ENCODE peak calls at places on chromosomes 3 and 15, in eight cellular contexts. One of them, this sample, is unnamed.

GRCh38 chr3:128066111-128066510 is 13.9 kb downstream of the SEC61A1 start:
- DNase-seq in progenitor cell of endocrine pancreas: no peak
- DNase-seq in HT-29: no peak
- DNase-seq in NCI-H1105 treated with DMSO at 0.1 percent for 48 hours: no peak
- DNase-seq in fibroblast of lung: no peak
- DNase-seq in Daoy: no peak
- DNase-seq in stimulated activated naive CD4-positive, alpha-beta T cell: no peak
- DNase-seq in activated CD4-positive, CD25-positive, alpha-beta regulatory T cell treated with anti-CD3 and anti-CD28 coated beads, Interleukin-2, amount 50 U/mL, for 72 hours: no peak
- DNase-seq in this sample: no peak

GRCh38 chr15:90141646-90142045 is 39.4 kb upstream of the IDH2 start:
- DNase-seq in NCI-H1105 treated with DMSO at 0.1 percent for 48 hours: no peak
- DNase-seq in HT-29: no peak
- DNase-seq in Daoy: peak; percentile 69
- DNase-seq in stimulated activated naive CD4-positive, alpha-beta T cell: no peak
- DNase-seq in activated CD4-positive, CD25-positive, alpha-beta regulatory T cell treated with anti-CD3 and anti-CD28 coated beads, Interleukin-2, amount 50 U/mL, for 72 hours: no peak
- DNase-seq in fibroblast of lung: peak; percentile 35
- DNase-seq in progenitor cell of endocrine pancreas: no peak
- DNase-seq in this sample: no peak

GRCh38 chr3:46334911-46335478 is 18.9 kb upstream of the CCR2 start:
- DNase-seq in NCI-H1105 treated with DMSO at 0.1 percent for 48 hours: no peak
- DNase-seq in Daoy: no peak
- DNase-seq in activated CD4-positive, CD25-positive, alpha-beta regulatory T cell treated with anti-CD3 and anti-CD28 coated beads, Interleukin-2, amount 50 U/mL, for 72 hours: no peak
- DNase-seq in HT-29: no peak
- DNase-seq in progenitor cell of endocrine pancreas: no peak
- DNase-seq in fibroblast of lung: peak; percentile 26
- DNase-seq in stimulated activated naive CD4-positive, alpha-beta T cell: no peak
- DNase-seq in this sample: peak; percentile 36

GRCh38 chr15:78355185-78355584 is 15.0 kb downstream of the CRABP1 start:
- DNase-seq in activated CD4-positive, CD25-positive, alpha-beta regulatory T cell treated with anti-CD3 and anti-CD28 coated beads, Interleukin-2, amount 50 U/mL, for 72 hours: no peak
- DNase-seq in NCI-H1105 treated with DMSO at 0.1 percent for 48 hours: no peak
- DNase-seq in HT-29: no peak
- DNase-seq in stimulated activated naive CD4-positive, alpha-beta T cell: no peak
- DNase-seq in Daoy: no peak
- DNase-seq in progenitor cell of endocrine pancreas: no peak
- DNase-seq in fibroblast of lung: no peak
- DNase-seq in this sample: no peak

GRCh38 chr3:197501879-197502620 is 53.7 kb downstream of the BDH1 start:
- DNase-seq in HT-29: peak; percentile 91
- DNase-seq in stimulated activated naive CD4-positive, alpha-beta T cell: no peak
- DNase-seq in Daoy: peak; percentile 92
- DNase-seq in NCI-H1105 treated with DMSO at 0.1 percent for 48 hours: no peak
- DNase-seq in activated CD4-positive, CD25-positive, alpha-beta regulatory T cell treated with anti-CD3 and anti-CD28 coated beads, Interleukin-2, amount 50 U/mL, for 72 hours: no peak
- DNase-seq in progenitor cell of endocrine pancreas: no peak
- DNase-seq in fibroblast of lung: peak; percentile 49
- DNase-seq in this sample: peak; percentile 76

GRCh38 chr15:25179673-25180511 is 225.1 kb downstream of the SNRPN start:
- DNase-seq in fibroblast of lung: no peak
- DNase-seq in HT-29: no peak
- DNase-seq in activated CD4-positive, CD25-positive, alpha-beta regulatory T cell treated with anti-CD3 and anti-CD28 coated beads, Interleukin-2, amount 50 U/mL, for 72 hours: peak; percentile 3
- DNase-seq in Daoy: no peak
- DNase-seq in NCI-H1105 treated with DMSO at 0.1 percent for 48 hours: no peak
- DNase-seq in stimulated activated naive CD4-positive, alpha-beta T cell: no peak
- DNase-seq in progenitor cell of endocrine pancreas: peak; percentile 4
- DNase-seq in this sample: no peak

GRCh38 chr15:38378162-38378560 is 75.8 kb upstream of the FAM98B start:
- DNase-seq in Daoy: no peak
- DNase-seq in fibroblast of lung: peak; percentile 57
- DNase-seq in NCI-H1105 treated with DMSO at 0.1 percent for 48 hours: no peak
- DNase-seq in progenitor cell of endocrine pancreas: no peak
- DNase-seq in activated CD4-positive, CD25-positive, alpha-beta regulatory T cell treated with anti-CD3 and anti-CD28 coated beads, Interleukin-2, amount 50 U/mL, for 72 hours: no peak
- DNase-seq in HT-29: no peak
- DNase-seq in stimulated activated naive CD4-positive, alpha-beta T cell: no peak
- DNase-seq in this sample: no peak

GRCh38 chr3:102790742-102791141 is 355.9 kb downstream of the ZPLD1 start:
- DNase-seq in stimulated activated naive CD4-positive, alpha-beta T cell: no peak
- DNase-seq in HT-29: no peak
- DNase-seq in progenitor cell of endocrine pancreas: no peak
- DNase-seq in activated CD4-positive, CD25-positive, alpha-beta regulatory T cell treated with anti-CD3 and anti-CD28 coated beads, Interleukin-2, amount 50 U/mL, for 72 hours: no peak
- DNase-seq in NCI-H1105 treated with DMSO at 0.1 percent for 48 hours: no peak
- DNase-seq in fibroblast of lung: peak; percentile 67
- DNase-seq in Daoy: no peak
- DNase-seq in this sample: no peak

GRCh38 chr15:49015896-49016295 is 30.4 kb downstream of the SECISBP2L start:
- DNase-seq in stimulated activated naive CD4-positive, alpha-beta T cell: no peak
- DNase-seq in NCI-H1105 treated with DMSO at 0.1 percent for 48 hours: no peak
- DNase-seq in Daoy: no peak
- DNase-seq in fibroblast of lung: no peak
- DNase-seq in activated CD4-positive, CD25-positive, alpha-beta regulatory T cell treated with anti-CD3 and anti-CD28 coated beads, Interleukin-2, amount 50 U/mL, for 72 hours: no peak
- DNase-seq in progenitor cell of endocrine pancreas: no peak
- DNase-seq in HT-29: no peak
- DNase-seq in this sample: no peak

GRCh38 chr15:79598639-79599038 is 166.5 kb downstream of the MINAR1 start:
- DNase-seq in fibroblast of lung: no peak
- DNase-seq in Daoy: no peak
- DNase-seq in NCI-H1105 treated with DMSO at 0.1 percent for 48 hours: no peak
- DNase-seq in activated CD4-positive, CD25-positive, alpha-beta regulatory T cell treated with anti-CD3 and anti-CD28 coated beads, Interleukin-2, amount 50 U/mL, for 72 hours: no peak
- DNase-seq in progenitor cell of endocrine pancreas: no peak
- DNase-seq in stimulated activated naive CD4-positive, alpha-beta T cell: no peak
- DNase-seq in HT-29: no peak
- DNase-seq in this sample: no peak

GRCh38 chr3:161349529-161350278 is 21.6 kb downstream of the SPTSSB start:
- DNase-seq in activated CD4-positive, CD25-positive, alpha-beta regulatory T cell treated with anti-CD3 and anti-CD28 coated beads, Interleukin-2, amount 50 U/mL, for 72 hours: no peak
- DNase-seq in stimulated activated naive CD4-positive, alpha-beta T cell: peak; percentile 12
- DNase-seq in fibroblast of lung: peak; percentile 82
- DNase-seq in HT-29: peak; percentile 73
- DNase-seq in progenitor cell of endocrine pancreas: no peak
- DNase-seq in Daoy: peak; percentile 88
- DNase-seq in NCI-H1105 treated with DMSO at 0.1 percent for 48 hours: no peak
- DNase-seq in this sample: peak; percentile 76

GRCh38 chr3:95923496-95924210 is 890.7 kb upstream of the EPHA6 start:
- DNase-seq in stimulated activated naive CD4-positive, alpha-beta T cell: no peak
- DNase-seq in progenitor cell of endocrine pancreas: no peak
- DNase-seq in activated CD4-positive, CD25-positive, alpha-beta regulatory T cell treated with anti-CD3 and anti-CD28 coated beads, Interleukin-2, amount 50 U/mL, for 72 hours: no peak
- DNase-seq in Daoy: no peak
- DNase-seq in HT-29: peak; percentile 6
- DNase-seq in NCI-H1105 treated with DMSO at 0.1 percent for 48 hours: no peak
- DNase-seq in fibroblast of lung: peak; percentile 97
- DNase-seq in this sample: no peak

GRCh38 chr3:184759666-184760200 is 47.9 kb upstream of the MAGEF1 start:
- DNase-seq in activated CD4-positive, CD25-positive, alpha-beta regulatory T cell treated with anti-CD3 and anti-CD28 coated beads, Interleukin-2, amount 50 U/mL, for 72 hours: no peak
- DNase-seq in stimulated activated naive CD4-positive, alpha-beta T cell: no peak
- DNase-seq in fibroblast of lung: no peak
- DNase-seq in Daoy: no peak
- DNase-seq in progenitor cell of endocrine pancreas: no peak
- DNase-seq in NCI-H1105 treated with DMSO at 0.1 percent for 48 hours: no peak
- DNase-seq in HT-29: no peak
- DNase-seq in this sample: no peak

GRCh38 chr3:105328338-105328730 is 38.4 kb upstream of the ALCAM start:
- DNase-seq in NCI-H1105 treated with DMSO at 0.1 percent for 48 hours: no peak
- DNase-seq in progenitor cell of endocrine pancreas: no peak
- DNase-seq in Daoy: no peak
- DNase-seq in HT-29: no peak
- DNase-seq in fibroblast of lung: no peak
- DNase-seq in activated CD4-positive, CD25-positive, alpha-beta regulatory T cell treated with anti-CD3 and anti-CD28 coated beads, Interleukin-2, amount 50 U/mL, for 72 hours: no peak
- DNase-seq in stimulated activated naive CD4-positive, alpha-beta T cell: no peak
- DNase-seq in this sample: no peak

GRCh38 chr3:11539677-11540076 is 104.0 kb downstream of the VGLL4 start:
- DNase-seq in progenitor cell of endocrine pancreas: no peak
- DNase-seq in HT-29: peak; percentile 1
- DNase-seq in activated CD4-positive, CD25-positive, alpha-beta regulatory T cell treated with anti-CD3 and anti-CD28 coated beads, Interleukin-2, amount 50 U/mL, for 72 hours: no peak
- DNase-seq in Daoy: no peak
- DNase-seq in stimulated activated naive CD4-positive, alpha-beta T cell: no peak
- DNase-seq in fibroblast of lung: no peak
- DNase-seq in NCI-H1105 treated with DMSO at 0.1 percent for 48 hours: no peak
- DNase-seq in this sample: no peak

GRCh38 chr15:35748105-35748504 is 202.1 kb upstream of the DPH6 start:
- DNase-seq in Daoy: no peak
- DNase-seq in activated CD4-positive, CD25-positive, alpha-beta regulatory T cell treated with anti-CD3 and anti-CD28 coated beads, Interleukin-2, amount 50 U/mL, for 72 hours: no peak
- DNase-seq in fibroblast of lung: no peak
- DNase-seq in stimulated activated naive CD4-positive, alpha-beta T cell: no peak
- DNase-seq in progenitor cell of endocrine pancreas: no peak
- DNase-seq in HT-29: no peak
- DNase-seq in NCI-H1105 treated with DMSO at 0.1 percent for 48 hours: no peak
- DNase-seq in this sample: no peak

GRCh38 chr15:74530771-74531143 is 10.3 kb upstream of the ARID3B start:
- DNase-seq in fibroblast of lung: no peak
- DNase-seq in Daoy: no peak
- DNase-seq in stimulated activated naive CD4-positive, alpha-beta T cell: no peak
- DNase-seq in progenitor cell of endocrine pancreas: no peak
- DNase-seq in activated CD4-positive, CD25-positive, alpha-beta regulatory T cell treated with anti-CD3 and anti-CD28 coated beads, Interleukin-2, amount 50 U/mL, for 72 hours: no peak
- DNase-seq in HT-29: no peak
- DNase-seq in NCI-H1105 treated with DMSO at 0.1 percent for 48 hours: no peak
- DNase-seq in this sample: no peak

GRCh38 chr3:159762981-159763465 is 225.6 kb upstream of the IL12A start:
- DNase-seq in HT-29: no peak
- DNase-seq in progenitor cell of endocrine pancreas: peak; percentile 17
- DNase-seq in fibroblast of lung: peak; percentile 77
- DNase-seq in stimulated activated naive CD4-positive, alpha-beta T cell: no peak
- DNase-seq in Daoy: peak; percentile 93
- DNase-seq in activated CD4-positive, CD25-positive, alpha-beta regulatory T cell treated with anti-CD3 and anti-CD28 coated beads, Interleukin-2, amount 50 U/mL, for 72 hours: no peak
- DNase-seq in NCI-H1105 treated with DMSO at 0.1 percent for 48 hours: peak; percentile 76
- DNase-seq in this sample: peak; percentile 51